ENCODE peak calls at places on chromosomes 3 and 15, in six cellular contexts. Y is foreskin keratinocyte; M is CD8-positive, alpha-beta memory T cell; B is dorsolateral prefrontal cortex; V is RWPE1; D is hepatocyte. R is an unnamed sample.

GRCh38 chr3:71641669-71642068 is 58.1 kb upstream of the FOXP1 start:
- DNase-seq in D (peak; percentile 29), B (no peak), Y (no peak), V (peak; percentile 49), M (no peak), R (no peak)

GRCh38 chr3:15794303-15794771 is 3.4 kb downstream of the ANKRD28 start:
- DNase-seq in V (no peak), B (no peak), Y (no peak), D (no peak), M (no peak), R (no peak)

GRCh38 chr3:25428003-25428861 is at the start of gene RARB:
- DNase-seq in B (peak; percentile 23), D (peak; percentile 93), Y (peak; percentile 64), M (no peak), V (peak; percentile 27), R (peak; percentile 72)

GRCh38 chr3:185631108-185631507 is 45.0 kb downstream of the SENP2 start:
- DNase-seq in D (no peak), V (no peak), B (no peak), Y (no peak), M (no peak), R (no peak)

GRCh38 chr3:159762981-159763465 is 225.6 kb upstream of the IL12A start:
- DNase-seq in D (peak; percentile 79), Y (peak; percentile 89), V (peak; percentile 81), B (peak; percentile 47), M (no peak), R (no peak)

GRCh38 chr3:61237858-61238257 is 13.4 kb downstream of the FHIT start:
- DNase-seq in B (no peak), V (no peak), D (no peak), Y (no peak), M (no peak), R (no peak)

GRCh38 chr3:105979961-105980360 is 111.1 kb upstream of the CBLB start:
- DNase-seq in V (no peak), M (no peak), Y (no peak), D (no peak), B (no peak), R (no peak)

GRCh38 chr15:47674576-47675232 is 42.6 kb upstream of the SEMA6D start:
- DNase-seq in M (no peak), V (no peak), Y (no peak), D (no peak), B (no peak), R (no peak)

GRCh38 chr3:139427283-139428060 is 38.0 kb upstream of the COPB2 start:
- DNase-seq in D (peak; percentile 91), Y (peak; percentile 71), M (peak; percentile 32), V (peak; percentile 66), B (no peak), R (no peak)

GRCh38 chr15:33309602-33310276 is 1.0 kb upstream of the RYR3 start:
- DNase-seq in M (no peak), B (no peak), D (no peak), Y (peak; percentile 34), V (no peak), R (no peak)

GRCh38 chr3:190059242-190059590 is 61.5 kb downstream of the P3H2 start:
- DNase-seq in M (no peak), B (no peak), D (no peak), Y (no peak), V (no peak), R (no peak)
- H3K27ac ChIP-seq in M (no peak overlapping the region), B (peak overlapping the region; percentile 82), D (no peak overlapping the region), Y (no peak overlapping the region), V (no peak overlapping the region), R (no peak overlapping the region)

GRCh38 chr3:47420511-47421484 is 40.0 kb downstream of the PTPN23 start:
- DNase-seq in Y (peak; percentile 74), D (peak; percentile 91), V (peak; percentile 72), B (peak; percentile 81), M (peak; percentile 88), R (peak; percentile 95)

GRCh38 chr3:47418167-47419082 is 37.6 kb downstream of the PTPN23 start:
- DNase-seq in Y (no peak), D (no peak), V (no peak), B (no peak), M (no peak), R (no peak)

GRCh38 chr3:47420044-47420430 is 39.2 kb downstream of the PTPN23 start:
- DNase-seq in V (no peak), D (no peak), B (no peak), Y (no peak), M (no peak), R (no peak)

GRCh38 chr3:47421741-47422649 is 41.2 kb downstream of the PTPN23 start:
- DNase-seq in Y (no peak), M (no peak), V (no peak), D (no peak), B (peak; percentile 46), R (peak; percentile 72)

GRCh38 chr3:47419083-47420043 is 38.5 kb downstream of the PTPN23 start:
- DNase-seq in V (no peak), Y (no peak), B (no peak), M (no peak), D (no peak), R (no peak)
- H3K27ac ChIP-seq in V (peak overlapping the region; percentile 78), Y (no peak overlapping the region), B (peak overlapping the region; percentile 82), M (no peak overlapping the region), D (no peak overlapping the region), R (no peak overlapping the region)

GRCh38 chr15:95558131-95558530 is 772.4 kb upstream of the NR2F2 start:
- DNase-seq in D (no peak), V (peak; percentile 18), B (no peak), Y (peak; percentile 60), M (no peak), R (no peak)

GRCh38 chr15:95556225-95556624 is 774.3 kb upstream of the NR2F2 start:
- DNase-seq in M (no peak), D (no peak), V (no peak), Y (no peak), B (no peak), R (no peak)

GRCh38 chr15:95558916-95559315 is 771.6 kb upstream of the NR2F2 start:
- DNase-seq in V (no peak), B (no peak), M (no peak), D (no peak), Y (peak; percentile 18), R (no peak)

GRCh38 chr15:95556866-95557225 is 773.7 kb upstream of the NR2F2 start:
- DNase-seq in M (no peak), B (no peak), V (no peak), Y (no peak), D (peak; percentile 18), R (no peak)

DNA sequence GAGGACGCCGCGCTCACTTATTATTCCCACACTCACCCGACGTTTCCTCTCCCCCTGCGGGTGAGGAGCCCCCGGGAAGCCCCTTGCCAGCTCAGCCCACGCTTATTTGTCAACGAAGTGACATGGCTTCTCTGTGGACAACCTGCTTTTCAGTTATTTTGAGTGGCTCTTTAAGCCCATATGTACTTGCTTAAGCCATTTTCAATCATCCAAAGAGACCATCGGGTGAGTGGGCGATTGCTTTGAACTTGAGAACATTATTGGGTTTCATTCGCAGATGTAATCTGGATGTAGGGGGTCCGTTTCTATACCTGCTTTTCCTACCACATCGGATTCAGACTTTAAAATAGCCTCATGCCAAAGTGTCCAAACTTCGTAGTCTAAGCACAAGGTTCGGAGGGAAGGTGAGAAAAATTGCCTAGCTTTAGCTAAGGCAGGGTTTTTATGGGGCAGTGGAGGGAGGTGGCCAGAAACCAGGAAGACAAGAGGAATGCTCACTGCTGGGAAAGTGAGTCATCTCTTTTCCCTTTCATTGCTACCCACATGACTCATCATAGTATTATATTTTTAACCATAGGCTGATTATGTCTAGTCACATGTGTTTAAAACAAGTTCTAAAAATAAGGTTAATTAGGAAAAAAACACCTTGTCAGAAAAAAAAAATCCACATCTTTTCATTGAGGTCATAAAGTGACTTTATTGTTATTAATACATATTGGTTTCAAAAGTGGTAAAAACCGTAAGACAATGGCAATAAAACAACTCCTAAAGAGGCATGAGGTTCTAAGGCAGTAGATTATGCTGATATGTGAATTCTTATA is 773.1 kb upstream of the NR2F2 start:
- DNase-seq in M (no peak), Y (peak; percentile 87), B (no peak), D (peak; percentile 76), V (peak; percentile 90), R (no peak)
- H3K27ac ChIP-seq in M (no peak overlapping the region), Y (peak overlapping the region; percentile 86), B (no peak overlapping the region), D (peak overlapping the region; percentile 65), V (peak overlapping the region; percentile 32), R (no peak overlapping the region)

GRCh38 chr3:113231827-113232253 is 20.5 kb downstream of the BOC start:
- DNase-seq in M (no peak), B (peak; percentile 55), V (peak; percentile 91), Y (peak; percentile 96), D (peak; percentile 68), R (no peak)

GRCh38 chr3:113233497-113233896 is 22.1 kb downstream of the BOC start:
- DNase-seq in M (no peak), V (no peak), B (no peak), Y (no peak), D (no peak), R (no peak)

GRCh38 chr3:113232367-113232766 is 21.0 kb downstream of the BOC start:
- DNase-seq in V (no peak), D (no peak), B (no peak), M (no peak), Y (peak; percentile 57), R (no peak)

GRCh38 chr3:113234028-113234427 is 22.7 kb downstream of the BOC start:
- DNase-seq in V (no peak), B (no peak), Y (peak; percentile 64), D (no peak), M (no peak), R (no peak)

DNA sequence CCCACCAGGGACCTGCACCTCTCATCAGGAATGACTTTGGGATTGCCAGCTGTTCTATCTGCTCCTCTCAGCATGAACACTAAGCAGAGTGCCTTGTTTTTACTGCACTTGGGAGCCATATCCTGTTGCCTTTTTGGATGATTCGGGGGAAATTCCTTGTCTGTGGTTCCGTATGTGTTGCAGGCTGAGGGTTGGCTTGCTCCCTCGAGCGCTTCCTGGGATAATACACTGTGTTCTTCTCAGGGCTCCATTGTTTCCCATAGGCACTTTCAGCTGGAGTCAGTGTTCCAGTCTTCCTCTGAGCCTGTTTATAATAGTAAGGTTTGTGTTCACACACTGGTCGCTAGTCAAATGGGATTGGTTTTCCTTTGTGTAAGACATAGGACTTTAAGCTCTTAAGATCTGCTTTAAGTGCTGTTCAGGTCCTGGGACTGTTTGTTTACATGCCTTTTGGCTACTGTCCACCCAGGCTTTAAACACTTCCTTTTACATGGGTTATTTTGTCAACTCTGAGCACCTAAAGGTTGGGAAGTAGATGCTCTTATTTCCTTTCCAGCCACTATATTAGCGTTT is 23.4 kb downstream of the BOC start:
- DNase-seq in M (no peak), Y (no peak), D (no peak), V (no peak), B (no peak), R (no peak)
- H3K27ac ChIP-seq in M (no peak overlapping the region), Y (peak overlapping the region; percentile 10), D (peak overlapping the region; percentile 25), V (no peak overlapping the region), B (peak overlapping the region; percentile 55), R (no peak overlapping the region)

GRCh38 chr3:32110233-32110760 is 3.9 kb downstream of the GPD1L start:
- DNase-seq in M (no peak), B (no peak), D (no peak), Y (no peak), V (no peak), R (no peak)
- H3K27ac ChIP-seq in M (no peak overlapping the region), B (no peak overlapping the region), D (no peak overlapping the region), Y (no peak overlapping the region), V (peak overlapping the region; percentile 66), R (no peak overlapping the region)

R was measured in Peyer's patch.